ENCODE peak calls at places on chromosomes 13 and 19, in eight cellular contexts. Y is ELR, C is heart right ventricle, D is mesendoderm, U is AG04450, A is endothelial cell, W is COR-L47, Q is pancreas. O is an unnamed sample.

GRCh38 chr13:101942038-101942437 is 459.8 kb downstream of the FGF14 start:
- DNase-seq in Q (no peak), A (peak), D (peak), Y (peak), W (peak), C (peak), U (no peak), O (no peak)

GRCh38 chr13:71879129-71879535 is 12.1 kb upstream of the DACH1 start:
- DNase-seq in W (peak), Q (no peak), Y (peak), D (peak), A (peak), C (peak), U (no peak), O (no peak)

GRCh38 chr19:1251503-1252220 is 3.3 kb downstream of the MIDN start:
- DNase-seq in A (peak), D (peak), Q (peak), W (no peak), C (no peak), U (no peak), Y (peak), O (peak)

GRCh38 chr13:36834299-36834698 is 15.3 kb downstream of the RFXAP start:
- DNase-seq in U (no peak), Q (no peak), C (no peak), W (no peak), Y (peak), D (no peak), A (no peak), O (no peak)

GRCh38 chr19:40413291-40413994 is at the start of gene PRX:
- DNase-seq in W (no peak), A (no peak), Y (no peak), C (no peak), D (peak), U (no peak), Q (no peak), O (peak)

GRCh38 chr13:29484236-29484635 is 111.3 kb downstream of the SLC7A1 start:
- DNase-seq in C (no peak), Y (no peak), D (peak), A (no peak), W (no peak), U (no peak), Q (no peak), O (no peak)

GRCh38 chr13:111177081-111177711 is 62.1 kb downstream of the ARHGEF7 start:
- DNase-seq in W (no peak), Y (no peak), C (peak), D (no peak), U (no peak), A (no peak), Q (no peak), O (no peak)

GRCh38 chr13:43329702-43330101 is 306.3 kb downstream of the DNAJC15 start:
- DNase-seq in Q (no peak), C (no peak), A (no peak), D (no peak), U (no peak), W (no peak), Y (no peak), O (no peak)

GRCh38 chr19:43425567-43426392 is 11.1 kb downstream of the TEX101 start:
- DNase-seq in D (peak), Y (peak), Q (peak), C (no peak), U (no peak), A (no peak), W (peak), O (no peak)

GRCh38 chr19:49343127-49343526 is 7.9 kb downstream of the CD37 start:
- DNase-seq in A (no peak), W (no peak), D (no peak), Q (no peak), Y (no peak), C (no peak), U (no peak), O (peak)

GRCh38 chr13:80871481-80871880 is 530.6 kb upstream of the SPRY2 start:
- DNase-seq in Y (peak), D (peak), U (no peak), Q (no peak), C (no peak), A (no peak), W (no peak), O (no peak)